ENCODE peak calls at places on chromosomes 2 and 18, in four cellular contexts. V, Y, R and H are unnamed samples.

GRCh38 chr2:65564299-65564698 is 131.9 kb upstream of the SPRED2 start:
- DNase-seq in Y (no peak), V (no peak), R (no peak), H (no peak)

GRCh38 chr2:239234826-239235175 is 166.0 kb downstream of the HDAC4 start:
- DNase-seq in Y (no peak), V (peak), R (no peak), H (no peak)

GRCh38 chr2:39513641-39514094 is 76.6 kb upstream of the MAP4K3 start:
- DNase-seq in V (no peak), Y (no peak), R (no peak), H (peak)

GRCh38 chr2:14681608-14682007 is 49.1 kb downstream of the LRATD1 start:
- DNase-seq in R (no peak), Y (no peak), V (no peak), H (no peak)

GRCh38 chr2:86031151-86031550 is 74.5 kb downstream of the POLR1A start:
- DNase-seq in Y (no peak), V (no peak), R (no peak), H (no peak)

GRCh38 chr18:47756364-47757016 is 174.0 kb downstream of the SMAD2 start:
- DNase-seq in Y (peak), R (peak), V (no peak), H (peak)

GRCh38 chr2:11466307-11467125 is 555 bp upstream of the E2F6 start:
- DNase-seq in Y (no peak), R (no peak), V (no peak), H (no peak)

GRCh38 chr2:27133195-27133875 is 1.1 kb downstream of the PREB start:
- DNase-seq in Y (no peak), R (no peak), V (no peak), H (no peak)

GRCh38 chr18:43303376-43303775 is 26.1 kb upstream of the SYT4 start:
- DNase-seq in Y (no peak), R (no peak), V (no peak), H (peak)

GRCh38 chr2:98909381-98910211 is 26.4 kb downstream of the CRACDL start:
- DNase-seq in Y (no peak), V (no peak), R (no peak), H (peak)

GRCh38 chr2:143480586-143481230 is 351.5 kb downstream of the ARHGAP15 start:
- DNase-seq in V (no peak), R (no peak), Y (no peak), H (no peak)

GRCh38 chr2:195861821-195862220 is 204.8 kb downstream of the SLC39A10 start:
- DNase-seq in Y (no peak), V (no peak), R (no peak), H (peak)

GRCh38 chr2:15170068-15170775 is 390.9 kb downstream of the NBAS start:
- DNase-seq in Y (no peak), V (no peak), R (no peak), H (peak)

GRCh38 chr2:239502430-239503221 is 101.8 kb upstream of the HDAC4 start:
- DNase-seq in R (no peak), V (no peak), Y (no peak), H (no peak)

GRCh38 chr2:67240507-67240906 is 156.6 kb upstream of the ETAA1 start:
- DNase-seq in R (no peak), V (no peak), Y (no peak), H (peak)

GRCh38 chr2:107364361-107364950 is 462.2 kb upstream of the RGPD4 start:
- DNase-seq in V (no peak), R (no peak), Y (no peak), H (no peak)

GRCh38 chr18:40222736-40223135 is 1732.3 kb upstream of the PIK3C3 start:
- DNase-seq in V (no peak), Y (no peak), R (no peak), H (no peak)

GRCh38 chr2:107137711-107138110 is 251.7 kb upstream of the ST6GAL2 start:
- DNase-seq in Y (no peak), R (no peak), V (no peak), H (no peak)

GRCh38 chr2:26988165-26988879 is 17.9 kb downstream of the MAPRE3 start:
- DNase-seq in Y (no peak), R (no peak), V (no peak), H (peak)

GRCh38 chr18:9971313-9971920 is 57.6 kb downstream of the VAPA start:
- DNase-seq in V (no peak), Y (peak), R (peak), H (peak)

GRCh38 chr2:130916438-130916705 is 79.7 kb downstream of the ARHGEF4 start:
- DNase-seq in Y (no peak), V (no peak), R (no peak), H (no peak)

GRCh38 chr2:71456617-71457016 is 3.3 kb downstream of the DYSF start:
- DNase-seq in R (no peak), V (no peak), Y (no peak), H (no peak)

GRCh38 chr2:239152239-239152915 is 248.4 kb downstream of the HDAC4 start:
- DNase-seq in R (no peak), Y (no peak), V (peak), H (no peak)

GRCh38 chr2:106094101-106094860 is 99.8 kb downstream of the UXS1 start:
- DNase-seq in R (peak), V (no peak), Y (peak), H (no peak)

GRCh38 chr18:25275414-25276001 is 76.5 kb downstream of the ZNF521 start:
- DNase-seq in V (no peak), Y (no peak), R (no peak), H (no peak)

GRCh38 chr2:60867007-60867406 is 14.4 kb upstream of the REL start:
- DNase-seq in V (no peak), Y (no peak), R (no peak), H (no peak)

GRCh38 chr2:81194176-81194575 is 889.6 kb upstream of the LRRTM1 start:
- DNase-seq in R (no peak), V (no peak), Y (no peak), H (no peak)

GRCh38 chr2:69221960-69222751 is 164.9 kb downstream of the GFPT1 start:
- DNase-seq in V (no peak), R (no peak), Y (no peak), H (peak)

GRCh38 chr2:126655500-126656310 is at the start of gene GYPC:
- DNase-seq in V (peak), R (peak), Y (peak), H (peak)

GRCh38 chr2:183123117-183123958 is 905 bp upstream of the NUP35 start:
- DNase-seq in R (no peak), Y (no peak), V (no peak), H (no peak)

GRCh38 chr2:64466696-64467462 is 12.9 kb downstream of the LGALSL start:
- DNase-seq in V (no peak), Y (no peak), R (no peak), H (no peak)

GRCh38 chr2:9360701-9361100 is 62.6 kb downstream of the ITGB1BP1 start:
- DNase-seq in R (no peak), Y (no peak), V (no peak), H (peak)

GRCh38 chr2:11748018-11748860 is 1.8 kb downstream of the LPIN1 start:
- DNase-seq in R (no peak), V (no peak), Y (no peak), H (no peak)